ENCODE peak calls at places on chromosomes 2 and 18, in seven cellular contexts. C, M, Q, H, X, F and B are unnamed samples.

GRCh38 chr2:94956797-94957391 is 68.6 kb upstream of the MAL start:
- DNase-seq in F (peak; percentile 6), C (peak; percentile 26), H (peak; percentile 67), X (no peak), M (peak; percentile 43), Q (peak; percentile 34), B (no peak)

GRCh38 chr2:217331577-217332139 is 471.8 kb upstream of the TNP1 start:
- DNase-seq in X (no peak), H (peak; percentile 21), C (no peak), F (peak; percentile 95), Q (peak; percentile 47), M (peak; percentile 82), B (no peak)

GRCh38 chr2:127573298-127573697 is 37.8 kb downstream of the MYO7B start:
- DNase-seq in F (no peak), X (no peak), M (no peak), Q (no peak), H (no peak), C (no peak), B (no peak)

GRCh38 chr2:3738454-3738853 is 35.1 kb downstream of the DCDC2C start:
- DNase-seq in X (no peak), M (peak; percentile 23), C (peak; percentile 37), H (peak; percentile 59), F (no peak), Q (no peak), B (no peak)

GRCh38 chr2:101820519-101820918 is 123.0 kb downstream of the MAP4K4 start:
- DNase-seq in Q (no peak), H (no peak), F (peak; percentile 86), X (no peak), M (peak; percentile 99), C (no peak), B (no peak)

GRCh38 chr2:28753043-28753683 is 1.5 kb downstream of the PPP1CB start:
- DNase-seq in Q (peak; percentile 74), X (no peak), M (peak; percentile 86), F (peak; percentile 62), H (peak; percentile 49), C (peak; percentile 47), B (no peak)

GRCh38 chr2:100886054-100886453 is 66.1 kb downstream of the NPAS2 start:
- DNase-seq in C (no peak), Q (no peak), X (no peak), F (no peak), M (no peak), H (peak; percentile 35), B (no peak)

GRCh38 chr2:159145745-159146359 is 140.7 kb downstream of the WDSUB1 start:
- DNase-seq in X (no peak), F (no peak), M (no peak), Q (no peak), H (no peak), C (no peak), B (no peak)

GRCh38 chr2:98460573-98461560 is 16.2 kb downstream of the INPP4A start:
- DNase-seq in H (no peak), M (no peak), F (no peak), X (no peak), Q (no peak), C (peak; percentile 94), B (peak; percentile 89)

GRCh38 chr2:240502430-240503121 is 55.2 kb downstream of the ANKMY1 start:
- DNase-seq in X (peak; percentile 72), F (no peak), Q (no peak), H (no peak), M (no peak), C (no peak), B (no peak)

GRCh38 chr2:156333951-156334495 is 1.5 kb upstream of the NR4A2 start:
- DNase-seq in C (peak; percentile 87), Q (peak; percentile 67), M (no peak), H (peak; percentile 81), X (peak; percentile 95), F (peak; percentile 44), B (no peak)

GRCh38 chr18:34222025-34222395 is 2.7 kb downstream of the NOL4 start:
- DNase-seq in C (peak; percentile 38), Q (no peak), X (peak; percentile 52), M (no peak), F (no peak), H (peak; percentile 57), B (no peak)

GRCh38 chr2:46737577-46737976 is 178.0 kb downstream of the MCFD2 start:
- DNase-seq in Q (peak; percentile 18), M (peak; percentile 71), C (no peak), X (no peak), H (no peak), F (peak; percentile 69), B (no peak)

GRCh38 chr2:20093263-20094141 is 42.1 kb upstream of the LAPTM4A start:
- DNase-seq in F (peak; percentile 54), C (peak; percentile 20), X (no peak), H (peak; percentile 88), M (peak; percentile 73), Q (peak; percentile 82), B (no peak)

GRCh38 chr2:99771691-99772333 is 282.0 kb upstream of the REV1 start:
- DNase-seq in M (no peak), X (peak; percentile 88), F (no peak), H (no peak), Q (peak; percentile 38), C (no peak), B (no peak)

GRCh38 chr2:143083636-143084035 is 45.6 kb upstream of the ARHGAP15 start:
- DNase-seq in X (no peak), H (no peak), M (peak; percentile 83), F (peak; percentile 84), C (no peak), Q (peak; percentile 14), B (peak; percentile 4)

GRCh38 chr2:38218995-38219394 is 143.0 kb upstream of the CYP1B1 start:
- DNase-seq in Q (no peak), X (no peak), M (no peak), F (no peak), C (no peak), H (no peak), B (no peak)

GRCh38 chr2:112876257-112876970 is 34.6 kb upstream of the IL37 start:
- DNase-seq in H (no peak), X (no peak), F (no peak), C (no peak), M (peak; percentile 94), Q (no peak), B (no peak)
- TF ChIP-seq CTCF in H (no peak), X (no peak), F (no peak), C (no peak), M (no peak), Q (no peak), B (no peak)

GRCh38 chr2:241857572-241858121 is 1.0 kb downstream of the PDCD1 start:
- DNase-seq in C (no peak), Q (no peak), M (no peak), F (no peak), H (no peak), X (peak; percentile 59), B (no peak)
- H3K4me3 ChIP-seq in C (peak overlapping the region; percentile 49), Q (no peak overlapping the region), M (no peak overlapping the region), F (no peak overlapping the region), H (no peak overlapping the region), X (no peak overlapping the region), B (peak overlapping the region; percentile 69)

GRCh38 chr2:191572319-191572718 is 105.6 kb upstream of the NABP1 start:
- DNase-seq in X (no peak), F (no peak), C (no peak), H (no peak), Q (no peak), M (no peak), B (no peak)

GRCh38 chr2:191571163-191571769 is 106.7 kb upstream of the NABP1 start:
- DNase-seq in H (peak; percentile 67), Q (peak; percentile 13), F (peak; percentile 64), C (peak; percentile 63), X (no peak), M (peak; percentile 69), B (peak; percentile 26)

GRCh38 chr2:191567229-191567628 is 110.7 kb upstream of the NABP1 start:
- DNase-seq in H (no peak), F (no peak), Q (no peak), C (no peak), M (no peak), X (no peak), B (no peak)

GRCh38 chr2:191566347-191566746 is 111.6 kb upstream of the NABP1 start:
- DNase-seq in M (peak; percentile 61), C (peak; percentile 80), Q (peak; percentile 74), H (peak; percentile 93), F (peak; percentile 23), X (no peak), B (peak; percentile 33)

DNA sequence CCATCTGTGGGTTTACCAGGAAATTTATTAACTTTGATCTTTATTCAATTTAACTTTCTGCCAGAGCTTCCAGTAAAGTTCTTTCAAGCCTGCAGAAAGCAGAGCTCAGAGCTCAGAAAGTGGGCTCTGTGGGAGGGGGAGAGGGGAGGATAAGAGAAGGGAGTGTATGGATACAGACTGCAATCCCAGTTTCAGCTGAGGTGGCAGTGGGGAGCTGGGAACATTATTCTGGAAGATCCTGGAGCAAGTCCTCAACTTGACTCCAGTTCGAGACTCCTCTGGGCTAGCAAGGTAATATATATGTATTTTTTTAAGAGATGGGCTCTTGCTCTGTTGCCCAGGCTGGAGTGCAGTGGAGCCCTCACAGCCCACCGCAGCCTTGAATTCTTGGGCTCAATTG is 108.9 kb upstream of the NABP1 start:
- DNase-seq in F (no peak), Q (no peak), M (no peak), X (no peak), C (no peak), H (peak; percentile 50), B (no peak)
- TF ChIP-seq CTCF in F (no peak), Q (no peak), M (no peak), X (no peak), C (no peak), H (no peak), B (no peak)

DNA sequence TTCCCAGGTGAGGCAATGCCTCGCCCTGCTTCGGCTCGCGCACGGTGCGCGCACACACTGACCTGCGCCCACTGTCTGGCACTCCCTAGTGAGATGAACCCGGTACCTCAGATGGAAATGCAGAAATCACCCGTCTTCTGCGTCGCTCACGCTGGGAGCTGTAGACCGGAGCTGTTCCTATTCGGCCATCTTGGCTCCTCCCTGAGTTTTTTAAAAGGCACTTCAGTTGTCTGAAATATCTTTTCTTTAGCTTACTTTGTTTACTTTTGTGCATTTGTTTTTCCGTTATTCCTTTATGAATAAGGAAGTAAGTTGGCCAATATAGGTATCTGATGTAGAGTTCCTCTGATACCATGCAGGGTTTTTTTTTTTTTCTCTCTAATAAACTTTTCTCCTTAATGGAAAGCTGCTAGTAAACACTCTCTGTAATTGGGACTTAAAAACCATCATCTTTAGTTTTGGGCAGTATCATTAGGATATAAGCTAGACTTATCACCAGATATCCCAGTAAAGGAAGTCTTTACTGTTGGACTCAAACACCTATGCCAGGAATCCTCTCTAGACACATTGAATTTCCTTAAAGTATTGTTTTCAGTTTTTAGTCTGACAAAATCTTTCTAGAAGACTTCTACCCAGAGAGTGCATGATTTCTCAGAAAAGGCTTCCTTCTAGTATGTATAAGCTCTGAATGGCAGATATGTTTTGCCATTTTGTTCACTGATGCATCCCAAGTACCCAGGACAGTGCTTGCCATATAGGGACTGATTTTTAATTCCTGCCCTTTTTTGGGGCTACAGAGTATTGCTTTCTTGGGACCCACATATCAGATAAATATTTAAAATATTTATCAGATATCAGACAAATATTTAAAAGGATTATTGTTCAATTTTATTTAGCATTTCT is 35.8 kb upstream of the DYSF start:
- DNase-seq in F (no peak), H (peak; percentile 19), X (no peak), C (peak; percentile 15), Q (no peak), M (peak; percentile 6), B (no peak)
- H3K4me3 ChIP-seq in F (peak overlapping the region; percentile 44), H (peak overlapping the region; percentile 62), X (no peak overlapping the region), C (peak overlapping the region; percentile 61), Q (no peak overlapping the region), M (peak overlapping the region; percentile 46), B (peak overlapping the region; percentile 28)